ENCODE peak calls at places on chromosomes 7 and 10, in eight cellular contexts. H is ascending aorta; K is epithelial cell of esophagus; E is brain microvascular endothelial cell; U is spleen; G is activated CD4-positive, alpha-beta T cell treated with anti-CD3 and anti-CD28 coated beads, Interleukin-2, amount 10 ng/mL, durations not matched to agents 7 days and 5 days; B is GF-D8; F is hepatic stellate cell. R is an unnamed sample.

GRCh38 chr10:76352300-76352699 is 920.9 kb downstream of the LRMDA start:
- DNase-seq in H (no peak), K (peak; percentile 94), E (peak; percentile 95), U (no peak), G (no peak), B (no peak), F (peak; percentile 61), R (no peak)

GRCh38 chr7:73599151-73599882 is 20.9 kb upstream of the TBL2 start:
- DNase-seq in H (no peak), K (no peak), E (no peak), U (no peak), G (no peak), B (no peak), F (no peak), R (peak; percentile 40)

GRCh38 chr7:83677180-83677866 is 28.4 kb upstream of the SEMA3E start:
- DNase-seq in H (no peak), K (peak; percentile 94), E (peak; percentile 97), U (no peak), G (no peak), B (no peak), F (peak; percentile 63), R (no peak)

GRCh38 chr7:3264693-3265339 is 36.2 kb upstream of the SDK1 start:
- DNase-seq in H (no peak), K (no peak), E (no peak), U (no peak), G (no peak), B (no peak), F (no peak), R (no peak)

GRCh38 chr10:79604294-79604693 is 6.4 kb upstream of the SFTPA1 start:
- DNase-seq in H (no peak), K (no peak), E (no peak), U (no peak), G (no peak), B (no peak), F (no peak), R (no peak)

GRCh38 chr10:62081322-62081945 is 179.9 kb downstream of the ARID5B start:
- DNase-seq in H (no peak), K (no peak), E (no peak), U (no peak), G (no peak), B (no peak), F (no peak), R (no peak)

GRCh38 chr10:110354322-110354766 is 49.6 kb upstream of the SMNDC1 start:
- DNase-seq in H (peak; percentile 85), K (peak; percentile 89), E (peak; percentile 84), U (peak; percentile 93), G (peak; percentile 82), B (no peak), F (peak; percentile 82), R (peak; percentile 63)

GRCh38 chr10:96685297-96685696 is 35.0 kb downstream of the PIK3AP1 start:
- DNase-seq in H (no peak), K (no peak), E (no peak), U (no peak), G (no peak), B (peak; percentile 50), F (no peak), R (peak; percentile 49)

GRCh38 chr10:48400129-48400849 is 93.8 kb downstream of the MAPK8 start:
- DNase-seq in H (no peak), K (peak; percentile 52), E (no peak), U (no peak), G (no peak), B (no peak), F (no peak), R (no peak)

GRCh38 chr10:95741807-95742528 is 14.0 kb upstream of the ENTPD1 start:
- DNase-seq in H (no peak), K (no peak), E (peak; percentile 85), U (no peak), G (no peak), B (peak; percentile 84), F (no peak), R (peak; percentile 30)

GRCh38 chr7:128100225-128100948 is 69.2 kb upstream of the LRRC4 start:
- DNase-seq in H (no peak), K (no peak), E (no peak), U (no peak), G (no peak), B (no peak), F (no peak), R (no peak)

GRCh38 chr10:67903581-67903980 is 19.1 kb downstream of the SIRT1 start:
- DNase-seq in H (no peak), K (no peak), E (no peak), U (no peak), G (no peak), B (no peak), F (no peak), R (no peak)

GRCh38 chr10:76179806-76180205 is 748.4 kb downstream of the LRMDA start:
- DNase-seq in H (no peak), K (no peak), E (no peak), U (no peak), G (no peak), B (no peak), F (no peak), R (no peak)

GRCh38 chr7:127585044-127585953 is at the start of gene GCC1:
- DNase-seq in H (peak; percentile 96), K (peak; percentile 90), E (peak; percentile 84), U (peak; percentile 98), G (peak; percentile 92), B (peak; percentile 17), F (peak; percentile 96), R (peak; percentile 77)

GRCh38 chr10:17226891-17227303 is 1.1 kb upstream of the VIM start:
- DNase-seq in H (no peak), K (no peak), E (no peak), U (peak; percentile 79), G (no peak), B (no peak), F (no peak), R (no peak)

GRCh38 chr10:69896601-69897000 is 94.9 kb downstream of the COL13A1 start:
- DNase-seq in H (no peak), K (no peak), E (no peak), U (peak; percentile 68), G (no peak), B (no peak), F (no peak), R (no peak)

GRCh38 chr7:44784364-44784763 is 12.1 kb upstream of the PPIA start:
- DNase-seq in H (no peak), K (no peak), E (no peak), U (no peak), G (no peak), B (no peak), F (no peak), R (no peak)

GRCh38 chr7:141304291-141304690 is 230.4 kb downstream of the TMEM178B start:
- DNase-seq in H (no peak), K (no peak), E (no peak), U (no peak), G (no peak), B (no peak), F (no peak), R (no peak)

GRCh38 chr10:116740971-116741370 is 1.4 kb downstream of the HSPA12A start:
- DNase-seq in H (no peak), K (no peak), E (no peak), U (no peak), G (no peak), B (no peak), F (no peak), R (no peak)

GRCh38 chr7:4842302-4843064 is 19.3 kb downstream of the PAPOLB start:
- DNase-seq in H (no peak), K (no peak), E (no peak), U (peak; percentile 63), G (no peak), B (no peak), F (peak; percentile 61), R (no peak)

GRCh38 chr7:27112960-27113949 is 10.8 kb upstream of the HOXA2 start:
- DNase-seq in H (no peak), K (peak; percentile 65), E (no peak), U (no peak), G (no peak), B (no peak), F (peak; percentile 76), R (no peak)

GRCh38 chr7:44567884-44568283 is 5.8 kb downstream of the DDX56 start:
- DNase-seq in H (peak; percentile 34), K (no peak), E (no peak), U (peak; percentile 67), G (no peak), B (no peak), F (no peak), R (no peak)

GRCh38 chr7:32658034-32658944 is 163.0 kb downstream of the AVL9 start:
- DNase-seq in H (no peak), K (peak; percentile 81), E (peak; percentile 86), U (no peak), G (no peak), B (no peak), F (no peak), R (no peak)